ENCODE peak calls at places on chromosomes 7 and 10, in four cellular contexts. U is AG10803, H is HFF-Myc, L is OCI-LY7. I is an unnamed sample.

GRCh38 chr7:23520582-23520981 is 11.2 kb downstream of the TRA2A start:
- DNase-seq in U (no peak), H (no peak), L (no peak), I (no peak)

GRCh38 chr10:49766484-49766883 is 4.4 kb upstream of the OGDHL start:
- DNase-seq in U (no peak), H (no peak), L (no peak), I (no peak)

GRCh38 chr10:77290528-77291155 is 347.0 kb downstream of the KCNMA1 start:
- DNase-seq in U (peak; percentile 98), H (no peak), L (no peak), I (peak; percentile 84)

GRCh38 chr7:93203496-93203895 is 22.8 kb downstream of the HEPACAM2 start:
- DNase-seq in U (no peak), H (no peak), L (no peak), I (no peak)

GRCh38 chr7:19567011-19567410 is 141.8 kb downstream of the POLR1F start:
- DNase-seq in U (no peak), H (no peak), L (no peak), I (peak; percentile 10)

GRCh38 chr7:144827581-144828139 is 8.2 kb downstream of the TPK1 start:
- DNase-seq in U (peak; percentile 28), H (no peak), L (no peak), I (no peak)

GRCh38 chr10:13349776-13350274 is 1.7 kb upstream of the SEPHS1 start:
- DNase-seq in U (peak; percentile 46), H (no peak), L (peak; percentile 24), I (no peak)

GRCh38 chr7:149799397-149800168 is 26.2 kb upstream of the ZNF467 start:
- DNase-seq in U (no peak), H (no peak), L (peak; percentile 63), I (no peak)

GRCh38 chr7:70352088-70352487 is 753.8 kb downstream of the AUTS2 start:
- DNase-seq in U (no peak), H (no peak), L (no peak), I (no peak)

GRCh38 chr10:21165489-21165888 is 268.4 kb upstream of the NEBL start:
- DNase-seq in U (no peak), H (no peak), L (no peak), I (no peak)

GRCh38 chr10:31147220-31147608 is 115.5 kb upstream of the ZNF438 start:
- DNase-seq in U (peak; percentile 84), H (peak; percentile 46), L (no peak), I (no peak)

GRCh38 chr10:42583828-42584227 is 54.5 kb downstream of the ZNF33B start:
- DNase-seq in U (no peak), H (no peak), L (no peak), I (no peak)

GRCh38 chr10:132924046-132924952 is 18.1 kb downstream of the CFAP46 start:
- DNase-seq in U (no peak), H (no peak), L (no peak), I (no peak)

GRCh38 chr7:116446179-116446855 is 53.2 kb upstream of the CAV2 start:
- DNase-seq in U (no peak), H (no peak), L (no peak), I (no peak)

GRCh38 chr7:156576216-156577063 is 64.1 kb upstream of the RNF32 start:
- DNase-seq in U (no peak), H (no peak), L (no peak), I (no peak)

GRCh38 chr7:24701232-24701898 is 55.9 kb downstream of the GSDME start:
- DNase-seq in U (peak; percentile 91), H (peak; percentile 92), L (no peak), I (peak; percentile 67)

GRCh38 chr10:70750156-70750703 is 34.9 kb downstream of the TBATA start:
- DNase-seq in U (no peak), H (no peak), L (no peak), I (no peak)

GRCh38 chr10:92849576-92850090 is 1.3 kb downstream of the EXOC6 start:
- DNase-seq in U (no peak), H (no peak), L (no peak), I (no peak)

GRCh38 chr10:86373251-86373650 is 6.7 kb upstream of the GRID1 start:
- DNase-seq in U (no peak), H (no peak), L (no peak), I (no peak)

GRCh38 chr7:127571741-127572505 is 13.5 kb downstream of the GCC1 start:
- DNase-seq in U (no peak), H (no peak), L (no peak), I (no peak)

GRCh38 chr7:147509052-147509480 is 1081.5 kb upstream of the C7orf33 start:
- DNase-seq in U (peak; percentile 86), H (no peak), L (no peak), I (no peak)

GRCh38 chr7:29606287-29606721 is 42.7 kb downstream of the PRR15 start:
- DNase-seq in U (peak; percentile 56), H (peak; percentile 30), L (no peak), I (no peak)

GRCh38 chr10:17736223-17736622 is 15.8 kb upstream of the TMEM236 start:
- DNase-seq in U (no peak), H (no peak), L (peak; percentile 17), I (no peak)

GRCh38 chr7:13639416-13639815 is 350.1 kb downstream of the ETV1 start:
- DNase-seq in U (no peak), H (no peak), L (no peak), I (no peak)

GRCh38 chr7:68544851-68545250 is 1053.4 kb upstream of the AUTS2 start:
- DNase-seq in U (no peak), H (no peak), L (no peak), I (no peak)

GRCh38 chr10:110918633-110919348 is at the start of gene BBIP1:
- DNase-seq in U (peak; percentile 100), H (peak; percentile 99), L (peak; percentile 96), I (peak; percentile 100)

GRCh38 chr10:46226232-46226631 is 60.6 kb upstream of the ANTXRL start:
- DNase-seq in U (no peak), H (no peak), L (no peak), I (no peak)

GRCh38 chr10:76547352-76547972 is 1090.1 kb downstream of the KCNMA1 start:
- DNase-seq in U (peak; percentile 77), H (no peak), L (peak; percentile 72), I (peak; percentile 46)

GRCh38 chr10:15035385-15036301 is 8.1 kb upstream of the OLAH start:
- DNase-seq in U (no peak), H (peak; percentile 40), L (no peak), I (no peak)

GRCh38 chr10:86311176-86311575 is 55.4 kb downstream of the GRID1 start:
- DNase-seq in U (no peak), H (no peak), L (no peak), I (no peak)

GRCh38 chr10:63666836-63667383 is 145.7 kb downstream of the REEP3 start:
- DNase-seq in U (peak; percentile 97), H (peak; percentile 74), L (no peak), I (peak; percentile 78)

GRCh38 chr10:113126506-113127192 is 176.6 kb downstream of the TCF7L2 start:
- DNase-seq in U (peak; percentile 77), H (no peak), L (no peak), I (no peak)

GRCh38 chr7:18828333-18829100 is 288.9 kb downstream of the TWIST1 start:
- DNase-seq in U (no peak), H (no peak), L (no peak), I (no peak)

GRCh38 chr10:120415709-120416330 is 41.2 kb upstream of the PLPP4 start:
- DNase-seq in U (peak; percentile 83), H (no peak), L (no peak), I (peak; percentile 79)

GRCh38 chr10:89120931-89121907 is 85.9 kb downstream of the CH25H start:
- DNase-seq in U (peak; percentile 74), H (no peak), L (no peak), I (no peak)

GRCh38 chr7:131948434-131949053 is 392.1 kb upstream of the PODXL start:
- DNase-seq in U (peak; percentile 27), H (no peak), L (no peak), I (no peak)

GRCh38 chr10:113216068-113216467 is 266.0 kb downstream of the TCF7L2 start:
- DNase-seq in U (peak; percentile 8), H (no peak), L (no peak), I (no peak)

GRCh38 chr10:7819126-7819470 is 793 bp downstream of the TAF3 start:
- DNase-seq in U (peak; percentile 53), H (no peak), L (peak; percentile 67), I (no peak)
- TF ChIP-seq CTCF in U (peak; percentile 51), H (peak; percentile 42), L (peak; percentile 54), I (peak; percentile 60)

GRCh38 chr10:60384708-60385398 is 4.8 kb downstream of the ANK3 start:
- DNase-seq in U (peak; percentile 99), H (peak; percentile 97), L (no peak), I (peak; percentile 96)
- H3K4me3 ChIP-seq in U (no peak overlapping the region), H (no peak overlapping the region), L (no peak overlapping the region), I (no peak overlapping the region)

DNA sequence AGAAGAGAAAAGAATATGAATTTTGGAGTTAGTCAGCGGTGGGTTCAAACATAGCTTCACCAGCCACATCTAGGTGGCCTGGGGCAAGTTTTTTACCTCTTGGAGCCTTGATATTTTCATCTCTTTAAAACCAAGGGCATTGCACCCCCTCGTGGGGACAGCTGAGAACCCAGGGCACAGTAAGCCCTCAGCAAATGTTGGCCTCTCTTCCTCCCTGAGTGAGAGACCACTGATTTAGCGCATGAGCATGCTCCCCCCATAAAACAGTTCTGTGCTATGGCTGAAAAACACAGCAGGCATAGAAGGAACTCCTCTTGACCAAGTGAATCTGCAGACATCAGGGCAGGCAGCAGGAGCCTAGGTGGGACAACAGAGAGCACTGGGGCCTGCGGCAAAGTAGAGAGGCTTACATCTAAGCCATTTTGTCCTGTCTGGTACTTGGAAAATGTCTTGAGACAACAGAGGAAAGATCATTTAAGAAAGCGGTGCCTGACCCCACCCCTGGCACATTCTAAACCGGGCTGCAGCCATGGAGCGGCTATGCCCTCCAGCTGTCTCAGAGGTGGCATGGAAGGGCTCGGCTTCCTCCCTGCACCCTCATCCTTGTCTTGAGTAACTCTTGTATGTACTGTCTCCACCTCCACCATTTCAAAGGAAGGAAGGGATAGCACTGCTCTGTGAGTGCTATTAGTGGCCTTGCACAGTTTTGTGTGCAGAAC is 94.7 kb downstream of the ARHGAP22 start:
- DNase-seq in U (no peak), H (no peak), L (peak; percentile 25), I (no peak)
- TF ChIP-seq CTCF in U (peak; percentile 52), H (no peak), L (peak; percentile 72), I (peak; percentile 48)

GRCh38 chr10:123389520-123389919 is 235.3 kb downstream of the BUB3 start:
- DNase-seq in U (no peak), H (no peak), L (no peak), I (no peak)

GRCh38 chr10:123390332-123390731 is 236.1 kb downstream of the BUB3 start:
- DNase-seq in U (no peak), H (no peak), L (no peak), I (no peak)

GRCh38 chr10:123391275-123392028 is 237.2 kb downstream of the BUB3 start:
- DNase-seq in U (no peak), H (no peak), L (no peak), I (no peak)

GRCh38 chr10:123392182-123392930 is 238.2 kb downstream of the BUB3 start:
- DNase-seq in U (no peak), H (no peak), L (peak; percentile 84), I (no peak)

DNA sequence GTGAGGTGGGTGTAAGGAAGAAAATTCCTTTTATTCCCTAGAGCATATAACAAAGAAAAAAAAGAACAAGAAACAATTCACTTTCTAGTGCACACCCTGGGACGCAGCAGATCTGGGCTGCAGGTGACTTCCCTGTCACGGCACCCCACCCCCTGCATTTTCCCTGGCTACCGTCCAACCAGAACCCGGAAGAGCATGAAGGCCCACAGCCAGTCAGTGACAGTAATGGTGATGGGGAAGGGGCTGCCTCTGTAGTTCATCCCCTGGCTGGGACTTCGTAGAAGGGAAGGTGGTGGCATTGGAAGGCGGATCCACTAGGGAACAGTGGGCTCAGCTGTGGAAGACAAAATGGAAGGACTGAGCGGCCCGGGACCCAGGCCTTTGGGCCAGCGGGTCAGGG is 236.7 kb downstream of the BUB3 start:
- DNase-seq in U (no peak), H (no peak), L (no peak), I (no peak)
- H3K4me3 ChIP-seq in U (no peak overlapping the region), H (no peak overlapping the region), L (no peak overlapping the region), I (no peak overlapping the region)

I was measured in AG09309.